ENCODE peak calls at places on chromosomes 7 and 10, in six cellular contexts. One of them, this sample, is unnamed.

GRCh38 chr10:31650010-31650409 is 278.6 kb downstream of the ARHGAP12 start:
- DNase-seq in PC-3: peak; percentile 56
- DNase-seq in SHP77: no peak
- DNase-seq in stimulated activated CD4-positive, alpha-beta T cell treated with anti-CD3 and anti-CD28 coated beads, Interleukin-1b, Interleukin-23, amount 100 ng/mL, for 1 hour: no peak
- DNase-seq in activated CD8-positive, alpha-beta T cell treated with anti-CD3 and anti-CD28 coated beads, Interleukin-2, amount 10 ng/mL, durations not matched to agents 7 days and 5 days: no peak
- DNase-seq in NCI-H187: no peak
- DNase-seq in this sample: no peak

GRCh38 chr7:156903232-156903909 is 10.4 kb upstream of the LMBR1 start:
- DNase-seq in stimulated activated CD4-positive, alpha-beta T cell treated with anti-CD3 and anti-CD28 coated beads, Interleukin-1b, Interleukin-23, amount 100 ng/mL, for 1 hour: no peak
- DNase-seq in PC-3: peak; percentile 90
- DNase-seq in activated CD8-positive, alpha-beta T cell treated with anti-CD3 and anti-CD28 coated beads, Interleukin-2, amount 10 ng/mL, durations not matched to agents 7 days and 5 days: peak; percentile 54
- DNase-seq in SHP77: no peak
- DNase-seq in NCI-H187: no peak
- DNase-seq in this sample: no peak

GRCh38 chr10:43254881-43255643 is 11.8 kb downstream of the RASGEF1A start:
- DNase-seq in stimulated activated CD4-positive, alpha-beta T cell treated with anti-CD3 and anti-CD28 coated beads, Interleukin-1b, Interleukin-23, amount 100 ng/mL, for 1 hour: no peak
- DNase-seq in SHP77: no peak
- DNase-seq in activated CD8-positive, alpha-beta T cell treated with anti-CD3 and anti-CD28 coated beads, Interleukin-2, amount 10 ng/mL, durations not matched to agents 7 days and 5 days: no peak
- DNase-seq in NCI-H187: no peak
- DNase-seq in PC-3: no peak
- DNase-seq in this sample: no peak

GRCh38 chr10:120012566-120012965 is 120.0 kb downstream of the SEC23IP start:
- DNase-seq in NCI-H187: no peak
- DNase-seq in PC-3: peak; percentile 87
- DNase-seq in SHP77: no peak
- DNase-seq in activated CD8-positive, alpha-beta T cell treated with anti-CD3 and anti-CD28 coated beads, Interleukin-2, amount 10 ng/mL, durations not matched to agents 7 days and 5 days: no peak
- DNase-seq in stimulated activated CD4-positive, alpha-beta T cell treated with anti-CD3 and anti-CD28 coated beads, Interleukin-1b, Interleukin-23, amount 100 ng/mL, for 1 hour: no peak
- DNase-seq in this sample: no peak

GRCh38 chr7:35848728-35849127 is 47.9 kb downstream of the SEPTIN7 start:
- DNase-seq in stimulated activated CD4-positive, alpha-beta T cell treated with anti-CD3 and anti-CD28 coated beads, Interleukin-1b, Interleukin-23, amount 100 ng/mL, for 1 hour: no peak
- DNase-seq in NCI-H187: no peak
- DNase-seq in PC-3: no peak
- DNase-seq in SHP77: no peak
- DNase-seq in activated CD8-positive, alpha-beta T cell treated with anti-CD3 and anti-CD28 coated beads, Interleukin-2, amount 10 ng/mL, durations not matched to agents 7 days and 5 days: no peak
- DNase-seq in this sample: no peak

GRCh38 chr7:158950914-158951635 is 94.7 kb downstream of the DYNC2I1 start:
- DNase-seq in PC-3: no peak
- DNase-seq in activated CD8-positive, alpha-beta T cell treated with anti-CD3 and anti-CD28 coated beads, Interleukin-2, amount 10 ng/mL, durations not matched to agents 7 days and 5 days: no peak
- DNase-seq in NCI-H187: no peak
- DNase-seq in SHP77: no peak
- DNase-seq in stimulated activated CD4-positive, alpha-beta T cell treated with anti-CD3 and anti-CD28 coated beads, Interleukin-1b, Interleukin-23, amount 100 ng/mL, for 1 hour: no peak
- DNase-seq in this sample: no peak

GRCh38 chr7:112654322-112655216 is 135.6 kb downstream of the TMEM168 start:
- DNase-seq in stimulated activated CD4-positive, alpha-beta T cell treated with anti-CD3 and anti-CD28 coated beads, Interleukin-1b, Interleukin-23, amount 100 ng/mL, for 1 hour: no peak
- DNase-seq in SHP77: no peak
- DNase-seq in NCI-H187: no peak
- DNase-seq in PC-3: peak; percentile 34
- DNase-seq in activated CD8-positive, alpha-beta T cell treated with anti-CD3 and anti-CD28 coated beads, Interleukin-2, amount 10 ng/mL, durations not matched to agents 7 days and 5 days: no peak
- DNase-seq in this sample: no peak

GRCh38 chr10:78470267-78471103 is 436.8 kb downstream of the RPS24 start:
- DNase-seq in activated CD8-positive, alpha-beta T cell treated with anti-CD3 and anti-CD28 coated beads, Interleukin-2, amount 10 ng/mL, durations not matched to agents 7 days and 5 days: peak; percentile 25
- DNase-seq in stimulated activated CD4-positive, alpha-beta T cell treated with anti-CD3 and anti-CD28 coated beads, Interleukin-1b, Interleukin-23, amount 100 ng/mL, for 1 hour: no peak
- DNase-seq in NCI-H187: peak; percentile 69
- DNase-seq in SHP77: peak; percentile 58
- DNase-seq in PC-3: peak; percentile 100
- DNase-seq in this sample: no peak

GRCh38 chr7:149751058-149751775 is 22.2 kb downstream of the ZNF467 start:
- DNase-seq in activated CD8-positive, alpha-beta T cell treated with anti-CD3 and anti-CD28 coated beads, Interleukin-2, amount 10 ng/mL, durations not matched to agents 7 days and 5 days: no peak
- DNase-seq in stimulated activated CD4-positive, alpha-beta T cell treated with anti-CD3 and anti-CD28 coated beads, Interleukin-1b, Interleukin-23, amount 100 ng/mL, for 1 hour: no peak
- DNase-seq in SHP77: no peak
- DNase-seq in NCI-H187: no peak
- DNase-seq in PC-3: no peak
- DNase-seq in this sample: no peak

GRCh38 chr7:93830141-93830925 is 60.2 kb downstream of the TFPI2 start:
- DNase-seq in NCI-H187: no peak
- DNase-seq in activated CD8-positive, alpha-beta T cell treated with anti-CD3 and anti-CD28 coated beads, Interleukin-2, amount 10 ng/mL, durations not matched to agents 7 days and 5 days: no peak
- DNase-seq in SHP77: no peak
- DNase-seq in PC-3: no peak
- DNase-seq in stimulated activated CD4-positive, alpha-beta T cell treated with anti-CD3 and anti-CD28 coated beads, Interleukin-1b, Interleukin-23, amount 100 ng/mL, for 1 hour: no peak
- DNase-seq in this sample: no peak

GRCh38 chr10:132836832-132837540 is 51.0 kb upstream of the NKX6-2 start:
- DNase-seq in stimulated activated CD4-positive, alpha-beta T cell treated with anti-CD3 and anti-CD28 coated beads, Interleukin-1b, Interleukin-23, amount 100 ng/mL, for 1 hour: peak; percentile 29
- DNase-seq in SHP77: no peak
- DNase-seq in activated CD8-positive, alpha-beta T cell treated with anti-CD3 and anti-CD28 coated beads, Interleukin-2, amount 10 ng/mL, durations not matched to agents 7 days and 5 days: peak; percentile 49
- DNase-seq in PC-3: peak; percentile 41
- DNase-seq in NCI-H187: no peak
- DNase-seq in this sample: peak; percentile 46

GRCh38 chr7:11951909-11952308 is 119.9 kb upstream of the THSD7A start:
- DNase-seq in PC-3: no peak
- DNase-seq in SHP77: no peak
- DNase-seq in activated CD8-positive, alpha-beta T cell treated with anti-CD3 and anti-CD28 coated beads, Interleukin-2, amount 10 ng/mL, durations not matched to agents 7 days and 5 days: no peak
- DNase-seq in stimulated activated CD4-positive, alpha-beta T cell treated with anti-CD3 and anti-CD28 coated beads, Interleukin-1b, Interleukin-23, amount 100 ng/mL, for 1 hour: no peak
- DNase-seq in NCI-H187: no peak
- DNase-seq in this sample: no peak

GRCh38 chr10:29862926-29863614 is 196.3 kb downstream of the JCAD start:
- DNase-seq in SHP77: no peak
- DNase-seq in NCI-H187: no peak
- DNase-seq in activated CD8-positive, alpha-beta T cell treated with anti-CD3 and anti-CD28 coated beads, Interleukin-2, amount 10 ng/mL, durations not matched to agents 7 days and 5 days: no peak
- DNase-seq in PC-3: peak; percentile 90
- DNase-seq in stimulated activated CD4-positive, alpha-beta T cell treated with anti-CD3 and anti-CD28 coated beads, Interleukin-1b, Interleukin-23, amount 100 ng/mL, for 1 hour: no peak
- DNase-seq in this sample: no peak

GRCh38 chr7:3649678-3650445 is 348.8 kb downstream of the SDK1 start:
- DNase-seq in SHP77: no peak
- DNase-seq in PC-3: no peak
- DNase-seq in NCI-H187: no peak
- DNase-seq in stimulated activated CD4-positive, alpha-beta T cell treated with anti-CD3 and anti-CD28 coated beads, Interleukin-1b, Interleukin-23, amount 100 ng/mL, for 1 hour: no peak
- DNase-seq in activated CD8-positive, alpha-beta T cell treated with anti-CD3 and anti-CD28 coated beads, Interleukin-2, amount 10 ng/mL, durations not matched to agents 7 days and 5 days: no peak
- DNase-seq in this sample: no peak

GRCh38 chr7:37198188-37198905 is 250.3 kb downstream of the ELMO1 start:
- DNase-seq in activated CD8-positive, alpha-beta T cell treated with anti-CD3 and anti-CD28 coated beads, Interleukin-2, amount 10 ng/mL, durations not matched to agents 7 days and 5 days: no peak
- DNase-seq in PC-3: no peak
- DNase-seq in NCI-H187: no peak
- DNase-seq in SHP77: peak; percentile 63
- DNase-seq in stimulated activated CD4-positive, alpha-beta T cell treated with anti-CD3 and anti-CD28 coated beads, Interleukin-1b, Interleukin-23, amount 100 ng/mL, for 1 hour: no peak
- DNase-seq in this sample: no peak

GRCh38 chr10:35723992-35724391 is 81.9 kb upstream of the FZD8 start:
- DNase-seq in stimulated activated CD4-positive, alpha-beta T cell treated with anti-CD3 and anti-CD28 coated beads, Interleukin-1b, Interleukin-23, amount 100 ng/mL, for 1 hour: no peak
- DNase-seq in NCI-H187: no peak
- DNase-seq in SHP77: no peak
- DNase-seq in PC-3: no peak
- DNase-seq in activated CD8-positive, alpha-beta T cell treated with anti-CD3 and anti-CD28 coated beads, Interleukin-2, amount 10 ng/mL, durations not matched to agents 7 days and 5 days: no peak
- DNase-seq in this sample: no peak

GRCh38 chr7:151068069-151068773 is 8.8 kb downstream of the SLC4A2 start:
- DNase-seq in stimulated activated CD4-positive, alpha-beta T cell treated with anti-CD3 and anti-CD28 coated beads, Interleukin-1b, Interleukin-23, amount 100 ng/mL, for 1 hour: no peak
- DNase-seq in SHP77: no peak
- DNase-seq in PC-3: no peak
- DNase-seq in activated CD8-positive, alpha-beta T cell treated with anti-CD3 and anti-CD28 coated beads, Interleukin-2, amount 10 ng/mL, durations not matched to agents 7 days and 5 days: no peak
- DNase-seq in NCI-H187: no peak
- DNase-seq in this sample: no peak

GRCh38 chr10:21398549-21399345 is 126.7 kb downstream of the SKIDA1 start:
- DNase-seq in PC-3: peak; percentile 87
- DNase-seq in activated CD8-positive, alpha-beta T cell treated with anti-CD3 and anti-CD28 coated beads, Interleukin-2, amount 10 ng/mL, durations not matched to agents 7 days and 5 days: no peak
- DNase-seq in stimulated activated CD4-positive, alpha-beta T cell treated with anti-CD3 and anti-CD28 coated beads, Interleukin-1b, Interleukin-23, amount 100 ng/mL, for 1 hour: no peak
- DNase-seq in SHP77: no peak
- DNase-seq in NCI-H187: no peak
- DNase-seq in this sample: no peak

GRCh38 chr7:85167636-85168035 is 19.2 kb downstream of the SEMA3D start:
- DNase-seq in NCI-H187: no peak
- DNase-seq in SHP77: no peak
- DNase-seq in activated CD8-positive, alpha-beta T cell treated with anti-CD3 and anti-CD28 coated beads, Interleukin-2, amount 10 ng/mL, durations not matched to agents 7 days and 5 days: no peak
- DNase-seq in PC-3: no peak
- DNase-seq in stimulated activated CD4-positive, alpha-beta T cell treated with anti-CD3 and anti-CD28 coated beads, Interleukin-1b, Interleukin-23, amount 100 ng/mL, for 1 hour: no peak
- DNase-seq in this sample: no peak

GRCh38 chr10:122019414-122019975 is 30.5 kb downstream of the TACC2 start:
- DNase-seq in activated CD8-positive, alpha-beta T cell treated with anti-CD3 and anti-CD28 coated beads, Interleukin-2, amount 10 ng/mL, durations not matched to agents 7 days and 5 days: no peak
- DNase-seq in SHP77: peak; percentile 37
- DNase-seq in NCI-H187: no peak
- DNase-seq in stimulated activated CD4-positive, alpha-beta T cell treated with anti-CD3 and anti-CD28 coated beads, Interleukin-1b, Interleukin-23, amount 100 ng/mL, for 1 hour: no peak
- DNase-seq in PC-3: peak; percentile 60
- DNase-seq in this sample: no peak

GRCh38 chr7:86643478-86644281 is at the start of gene GRM3:
- DNase-seq in activated CD8-positive, alpha-beta T cell treated with anti-CD3 and anti-CD28 coated beads, Interleukin-2, amount 10 ng/mL, durations not matched to agents 7 days and 5 days: no peak
- DNase-seq in PC-3: no peak
- DNase-seq in SHP77: no peak
- DNase-seq in stimulated activated CD4-positive, alpha-beta T cell treated with anti-CD3 and anti-CD28 coated beads, Interleukin-1b, Interleukin-23, amount 100 ng/mL, for 1 hour: no peak
- DNase-seq in NCI-H187: no peak
- DNase-seq in this sample: no peak

This sample was measured in DND-41.